ENCODE peak calls at places on chromosome X, in eight cellular contexts. U, X, C, Y, A, O, B and Q are unnamed samples.

GRCh38 chrX:63250253-63250868 is 100.8 kb downstream of the SPIN4 start:
- DNase-seq in O (no peak), Y (peak; percentile 69), C (no peak), X (peak; percentile 72), A (peak; percentile 21), U (no peak), B (peak; percentile 52), Q (no peak)

GRCh38 chrX:17078031-17078730 is 131.7 kb downstream of the REPS2 start:
- DNase-seq in A (no peak), X (peak; percentile 26), C (no peak), Y (no peak), B (peak; percentile 32), U (no peak), O (no peak), Q (no peak)

GRCh38 chrX:20140410-20140809 is 1.2 kb downstream of the EIF1AX start:
- DNase-seq in C (no peak), A (no peak), B (no peak), Y (no peak), O (no peak), U (no peak), X (no peak), Q (no peak)

GRCh38 chrX:11423362-11423818 is 130.2 kb downstream of the AMELX start:
- DNase-seq in Y (no peak), A (no peak), B (peak; percentile 26), X (peak; percentile 15), U (no peak), O (no peak), C (no peak), Q (no peak)

GRCh38 chrX:28752330-28752729 is 165.1 kb downstream of the IL1RAPL1 start:
- DNase-seq in C (no peak), U (no peak), Y (no peak), A (no peak), B (no peak), X (no peak), O (no peak), Q (no peak)

GRCh38 chrX:129433945-129434344 is 89.3 kb downstream of the SMARCA1 start:
- DNase-seq in C (no peak), U (no peak), A (no peak), O (no peak), Y (no peak), X (no peak), B (no peak), Q (no peak)

GRCh38 chrX:50432760-50433377 is 37.8 kb downstream of the DGKK start:
- DNase-seq in O (no peak), U (no peak), B (no peak), X (no peak), A (no peak), C (no peak), Y (no peak), Q (no peak)

GRCh38 chrX:70026112-70026850 is 23.5 kb downstream of the AWAT2 start:
- DNase-seq in B (no peak), U (no peak), A (no peak), Y (no peak), O (no peak), X (peak; percentile 70), C (no peak), Q (no peak)

GRCh38 chrX:140764401-140764919 is 54.9 kb downstream of the LINC00632 start:
- DNase-seq in B (peak; percentile 21), O (no peak), X (peak; percentile 27), C (no peak), Y (no peak), U (peak; percentile 52), A (no peak), Q (no peak)

GRCh38 chrX:119948381-119948780 is 4.8 kb upstream of the NKAP start:
- DNase-seq in X (no peak), U (no peak), C (no peak), A (no peak), O (no peak), B (no peak), Y (no peak), Q (no peak)

GRCh38 chrX:134625315-134625718 is 33.0 kb downstream of the PLAC1 start:
- DNase-seq in U (peak; percentile 66), C (no peak), O (no peak), B (no peak), A (no peak), X (peak; percentile 26), Y (no peak), Q (no peak)

GRCh38 chrX:139120760-139121159 is 409.2 kb upstream of the FGF13 start:
- DNase-seq in U (no peak), A (no peak), Y (no peak), O (no peak), C (no peak), B (no peak), X (no peak), Q (no peak)

GRCh38 chrX:155745792-155746191 is 133.0 kb upstream of the TMLHE start:
- DNase-seq in C (no peak), Y (no peak), A (no peak), U (no peak), B (peak; percentile 53), X (peak; percentile 41), O (no peak), Q (no peak)

GRCh38 chrX:43733699-43734098 is 77.6 kb downstream of the MAOA start:
- DNase-seq in A (no peak), B (no peak), X (no peak), Y (no peak), O (no peak), U (no peak), C (no peak), Q (no peak)

GRCh38 chrX:154544885-154545284 is 1.8 kb downstream of the G6PD start:
- DNase-seq in C (no peak), B (no peak), U (no peak), Y (no peak), X (no peak), O (no peak), A (no peak), Q (no peak)
- H3K4me3 ChIP-seq in C (no peak overlapping the region), B (no peak overlapping the region), U (no peak overlapping the region), Y (no peak overlapping the region), X (no peak overlapping the region), O (no peak overlapping the region), A (no peak overlapping the region), Q (no peak overlapping the region)

GRCh38 chrX:1518512-1518911 is 18.5 kb downstream of the P2RY8 start:
- DNase-seq in U (no peak), A (no peak), B (no peak), C (no peak), O (no peak), Y (no peak), X (no peak), Q (no peak)
- H3K4me1 ChIP-seq in U (no peaks in the 10 kb centered on the region), A (peaks cover 33% of the 10 kb centered on the region), B (no peaks in the 10 kb centered on the region), C (no peaks in the 10 kb centered on the region), O (no peaks in the 10 kb centered on the region), Y (no peaks in the 10 kb centered on the region), X (no peaks in the 10 kb centered on the region), Q (peaks cover 13% of the 10 kb centered on the region)

GRCh38 chrX:114046695-114047279 is 537.1 kb upstream of the HTR2C start:
- DNase-seq in O (no peak), C (no peak), A (no peak), U (no peak), X (no peak), Y (no peak), B (no peak), Q (no peak)
- H3K4me3 ChIP-seq in O (no peak overlapping the region), C (no peak overlapping the region), A (no peak overlapping the region), U (no peak overlapping the region), X (no peak overlapping the region), Y (no peak overlapping the region), B (no peak overlapping the region), Q (no peak overlapping the region)

DNA sequence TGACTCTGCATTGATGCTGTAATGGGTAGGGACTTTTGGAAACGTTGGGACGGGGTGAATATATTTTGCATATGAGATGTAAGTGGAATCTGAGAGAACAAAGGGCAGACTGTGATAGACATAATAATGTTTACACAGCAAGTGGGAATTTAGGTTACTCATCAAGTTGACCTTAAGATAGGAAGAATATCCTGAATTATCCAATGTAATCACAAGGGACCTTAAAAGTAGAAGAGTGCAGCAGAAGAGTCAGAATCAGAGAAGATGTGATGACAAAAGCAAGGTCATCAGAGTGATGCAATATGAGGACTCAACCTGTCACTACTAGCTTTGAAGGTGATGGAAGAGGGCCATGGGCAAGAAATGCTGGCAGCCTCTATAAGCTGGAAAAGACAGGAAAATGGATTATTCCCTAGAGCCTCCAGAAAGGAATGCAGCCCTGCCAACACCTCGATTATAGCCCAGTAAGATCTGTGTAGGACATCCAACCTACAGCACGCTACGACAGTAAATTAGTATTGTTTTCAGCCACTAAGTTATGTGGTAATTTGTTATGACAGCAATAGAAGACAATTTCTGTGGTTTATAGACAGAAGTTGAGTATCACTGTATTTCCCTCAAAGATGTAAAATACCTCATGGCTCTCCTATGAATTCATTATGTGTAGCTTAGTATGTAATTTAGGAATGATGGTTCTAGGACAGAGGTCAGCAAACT is 26.4 kb downstream of the MORC4 start:
- DNase-seq in U (no peak), X (no peak), O (no peak), B (no peak), C (no peak), Y (no peak), A (no peak), Q (no peak)
- H3K4me1 ChIP-seq in U (no peaks in the 10 kb centered on the region), X (no peaks in the 10 kb centered on the region), O (no peaks in the 10 kb centered on the region), B (no peaks in the 10 kb centered on the region), C (no peaks in the 10 kb centered on the region), Y (peaks cover 12% of the 10 kb centered on the region), A (no peaks in the 10 kb centered on the region), Q (no peaks in the 10 kb centered on the region)

GRCh38 chrX:87693204-87693603 is 175.6 kb downstream of the KLHL4 start:
- DNase-seq in B (no peak), O (no peak), X (no peak), Y (no peak), U (no peak), C (no peak), A (no peak), Q (no peak)

GRCh38 chrX:87687703-87688102 is 170.1 kb downstream of the KLHL4 start:
- DNase-seq in B (no peak), C (no peak), A (no peak), O (no peak), X (no peak), Y (no peak), U (no peak), Q (no peak)
- H3K4me3 ChIP-seq in B (no peak overlapping the region), C (no peak overlapping the region), A (no peak overlapping the region), O (no peak overlapping the region), X (no peak overlapping the region), Y (no peak overlapping the region), U (no peak overlapping the region), Q (no peak overlapping the region)

DNA sequence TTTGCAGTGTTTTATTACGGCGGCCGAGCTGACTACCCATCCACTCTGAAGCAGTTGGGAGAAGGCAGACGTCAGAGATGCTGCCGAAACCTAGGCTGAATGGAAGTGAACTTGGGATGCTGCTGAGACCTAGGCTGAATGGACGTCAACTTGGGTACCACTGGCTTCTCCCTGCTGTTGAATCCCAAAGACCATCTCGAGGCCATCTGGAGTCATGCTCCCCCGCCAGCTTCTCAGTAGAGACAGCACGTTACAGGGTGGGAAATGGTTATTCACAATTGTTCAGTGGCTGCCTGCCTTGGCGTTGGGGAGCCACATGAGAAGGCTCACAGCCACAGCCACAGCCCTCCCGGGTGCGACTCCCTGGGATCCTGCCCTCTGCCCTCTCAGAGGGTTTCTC is 40.9 kb downstream of the P2RY8 start:
- DNase-seq in Y (no peak), X (no peak), U (no peak), O (peak; percentile 36), C (no peak), A (no peak), B (no peak), Q (no peak)
- H3K4me1 ChIP-seq in Y (no peaks in the 10 kb centered on the region), X (no peaks in the 10 kb centered on the region), U (no peaks in the 10 kb centered on the region), O (no peaks in the 10 kb centered on the region), C (no peaks in the 10 kb centered on the region), A (peaks cover 17% of the 10 kb centered on the region), B (peaks cover 9% of the 10 kb centered on the region), Q (peaks cover 9% of the 10 kb centered on the region)